ENCODE peak calls at places on chromosomes 2 and 18, in eight cellular contexts. S, G, Q, E, W, F, L and I are unnamed samples.

GRCh38 chr2:127000937-127001336 is 102.2 kb downstream of the TEX51 start:
- DNase-seq in S (no peak), G (peak), Q (no peak), E (no peak), W (no peak), F (no peak), L (no peak), I (no peak)

GRCh38 chr2:191376981-191377629 is 131.9 kb downstream of the MYO1B start:
- DNase-seq in S (peak), G (peak), Q (peak), E (peak), W (peak), F (peak), L (peak), I (peak)

GRCh38 chr2:38190542-38191218 is 114.7 kb upstream of the CYP1B1 start:
- DNase-seq in S (no peak), G (no peak), Q (no peak), E (no peak), W (no peak), F (no peak), L (no peak), I (no peak)

GRCh38 chr2:86808315-86809161 is 17.8 kb upstream of the CD8A start:
- DNase-seq in S (peak), G (peak), Q (peak), E (peak), W (peak), F (peak), L (peak), I (peak)

GRCh38 chr2:148907085-148907785 is 32.2 kb downstream of the KIF5C start:
- DNase-seq in S (no peak), G (no peak), Q (no peak), E (no peak), W (no peak), F (no peak), L (no peak), I (no peak)

GRCh38 chr2:110931648-110932047 is 189.1 kb upstream of the BCL2L11 start:
- DNase-seq in S (no peak), G (no peak), Q (no peak), E (no peak), W (no peak), F (no peak), L (no peak), I (no peak)

GRCh38 chr18:36610716-36611115 is 218.1 kb downstream of the TPGS2 start:
- DNase-seq in S (no peak), G (no peak), Q (no peak), E (no peak), W (no peak), F (no peak), L (no peak), I (no peak)

GRCh38 chr2:146623771-146624170 is 1221.1 kb upstream of the ACVR2A start:
- DNase-seq in S (peak), G (no peak), Q (no peak), E (no peak), W (no peak), F (no peak), L (no peak), I (no peak)

GRCh38 chr18:394997-395383 is 105.5 kb downstream of the COLEC12 start:
- DNase-seq in S (peak), G (no peak), Q (no peak), E (peak), W (no peak), F (no peak), L (peak), I (no peak)

GRCh38 chr2:240989451-240990265 is 8.8 kb upstream of the SNED1 start:
- DNase-seq in S (no peak), G (no peak), Q (peak), E (peak), W (no peak), F (no peak), L (peak), I (peak)

GRCh38 chr2:204019572-204020501 is 83.3 kb downstream of the ICOS start:
- DNase-seq in S (no peak), G (peak), Q (no peak), E (no peak), W (no peak), F (no peak), L (no peak), I (no peak)

GRCh38 chr2:160006466-160006865 is 55.9 kb downstream of the PLA2R1 start:
- DNase-seq in S (no peak), G (no peak), Q (no peak), E (no peak), W (no peak), F (no peak), L (no peak), I (no peak)

GRCh38 chr2:132564065-132564464 is 105.9 kb downstream of the LYPD1 start:
- DNase-seq in S (no peak), G (no peak), Q (no peak), E (no peak), W (no peak), F (no peak), L (no peak), I (no peak)

GRCh38 chr2:220300806-220301205 is 673.4 kb downstream of the SLC4A3 start:
- DNase-seq in S (no peak), G (no peak), Q (no peak), E (no peak), W (no peak), F (no peak), L (no peak), I (no peak)

GRCh38 chr18:12043811-12044210 is 49.8 kb upstream of the ANKRD62 start:
- DNase-seq in S (no peak), G (no peak), Q (no peak), E (no peak), W (no peak), F (no peak), L (no peak), I (no peak)

GRCh38 chr2:28595323-28595722 is 99.5 kb downstream of the PLB1 start:
- DNase-seq in S (no peak), G (no peak), Q (no peak), E (no peak), W (no peak), F (no peak), L (no peak), I (no peak)

DNA sequence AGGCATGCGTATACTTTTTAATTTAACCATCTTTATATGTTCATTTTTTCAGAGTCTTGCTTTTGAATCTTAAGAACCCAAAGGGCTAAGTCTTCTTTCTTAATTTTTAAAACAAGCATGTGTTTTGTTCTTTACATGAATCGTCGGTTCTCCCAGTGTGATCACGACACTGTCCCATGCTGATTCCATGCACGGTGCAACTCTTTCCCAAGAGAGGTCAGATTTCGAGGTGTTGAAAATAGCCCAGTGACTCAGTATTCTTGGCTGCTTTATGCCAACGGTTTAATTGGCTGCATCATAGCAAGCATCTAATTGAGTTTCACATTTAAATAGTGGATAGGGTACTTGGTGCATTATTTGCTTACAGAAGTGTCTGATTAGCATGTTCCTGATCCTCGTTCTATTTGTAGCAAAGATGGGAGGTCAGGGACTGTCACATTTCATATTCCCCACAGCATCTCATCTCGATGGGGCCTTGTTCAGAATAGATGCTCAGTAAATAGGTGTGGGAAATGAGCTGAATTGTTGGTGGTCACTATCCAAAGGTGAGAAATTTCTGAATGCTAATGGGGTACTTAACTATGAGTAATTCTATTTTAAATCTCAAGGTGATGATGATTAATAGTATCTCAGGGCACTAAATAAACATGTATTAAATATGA is 2.8 kb downstream of the NPAS2 start:
- DNase-seq in S (no peak), G (no peak), Q (no peak), E (no peak), W (peak), F (no peak), L (no peak), I (no peak)
- H3K4me3 ChIP-seq in S (no peak), G (no peak), Q (no peak), E (no peak), W (peak), F (peak), L (no peak), I (peak)

GRCh38 chr2:20212871-20213503 is 11.9 kb downstream of the SDC1 start:
- DNase-seq in S (no peak), G (no peak), Q (peak), E (no peak), W (no peak), F (no peak), L (no peak), I (no peak)
- H3K4me3 ChIP-seq in S (no peak), G (peak), Q (no peak), E (no peak), W (no peak), F (no peak), L (no peak), I (no peak)

DNA sequence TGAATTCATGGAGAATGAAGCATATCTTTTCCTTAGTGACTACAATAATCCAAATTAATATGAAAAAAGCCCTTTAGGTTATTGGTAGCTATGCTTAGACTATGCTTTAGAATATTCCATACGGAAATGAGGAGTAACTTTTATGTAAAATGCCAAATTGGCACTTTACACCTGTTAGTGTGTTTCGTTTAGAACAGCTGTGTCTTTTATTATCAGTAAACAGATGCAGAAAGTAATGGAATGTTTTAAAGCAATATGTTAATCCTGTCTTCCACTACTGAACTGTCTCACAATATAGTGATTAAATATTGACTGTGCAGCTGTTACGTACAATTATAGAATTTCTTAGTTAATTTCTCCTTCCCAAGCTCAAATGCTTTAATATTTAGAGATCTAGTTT is 129.6 kb downstream of the PMS1 start:
- DNase-seq in S (no peak), G (no peak), Q (no peak), E (no peak), W (no peak), F (no peak), L (no peak), I (no peak)
- H3K4me3 ChIP-seq in S (no peak), G (no peak), Q (no peak), E (no peak), W (no peak), F (no peak), L (no peak), I (no peak)

GRCh38 chr2:230825354-230825753 is 39.4 kb upstream of the ITM2C start:
- DNase-seq in S (no peak), G (no peak), Q (no peak), E (no peak), W (no peak), F (no peak), L (no peak), I (no peak)

GRCh38 chr2:230829293-230829692 is 35.4 kb upstream of the ITM2C start:
- DNase-seq in S (no peak), G (no peak), Q (no peak), E (no peak), W (no peak), F (no peak), L (no peak), I (no peak)

GRCh38 chr2:230829959-230830358 is 34.8 kb upstream of the ITM2C start:
- DNase-seq in S (no peak), G (no peak), Q (no peak), E (no peak), W (no peak), F (no peak), L (no peak), I (no peak)

GRCh38 chr2:230828272-230828961 is 36.3 kb upstream of the ITM2C start:
- DNase-seq in S (no peak), G (no peak), Q (no peak), E (no peak), W (no peak), F (peak), L (no peak), I (peak)

DNA sequence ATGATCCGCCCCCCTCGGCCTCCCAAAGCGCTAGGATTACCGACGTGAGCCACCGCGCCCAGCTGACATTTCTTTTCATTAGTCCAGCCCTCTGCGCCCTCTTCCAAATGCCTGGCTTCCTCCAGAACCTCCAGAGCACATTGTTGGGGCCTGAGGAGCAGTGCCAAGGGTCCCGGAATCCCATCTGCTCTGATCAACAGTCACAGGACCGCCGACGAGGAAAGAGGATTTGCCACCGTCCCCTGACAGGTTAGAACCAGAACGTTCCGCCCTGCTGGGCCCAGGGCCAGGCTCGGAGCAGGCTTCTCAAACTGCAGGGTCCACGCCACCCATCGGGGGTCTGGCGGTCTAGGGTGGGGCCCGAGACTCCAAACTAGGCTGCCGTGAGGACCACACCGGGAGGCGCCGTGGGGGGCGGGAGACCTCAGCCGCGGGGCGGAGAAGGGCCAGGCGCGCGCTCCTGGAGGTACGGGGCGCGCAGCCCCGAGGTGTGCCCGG is 36.9 kb upstream of the ITM2C start:
- DNase-seq in S (no peak), G (no peak), Q (no peak), E (no peak), W (no peak), F (no peak), L (no peak), I (no peak)
- H3K4me3 ChIP-seq in S (no peak), G (peak), Q (peak), E (no peak), W (peak), F (peak), L (peak), I (peak)